ENCODE peak calls at places on chromosomes 11 and 22, in four cellular contexts. U, V, C and R are unnamed samples.

GRCh38 chr11:119641991-119642745 is 86.8 kb downstream of the NECTIN1 start:
- DNase-seq in C (peak; percentile 55), V (peak; percentile 8), U (no peak), R (peak; percentile 16)

GRCh38 chr22:33787645-33788456 is 132.4 kb downstream of the LARGE1 start:
- DNase-seq in V (no peak), U (no peak), C (no peak), R (no peak)

GRCh38 chr11:13896990-13897353 is 65.6 kb upstream of the SPON1 start:
- DNase-seq in U (no peak), C (no peak), V (no peak), R (no peak)

GRCh38 chr22:36659762-36660509 is 43.6 kb downstream of the CACNG2 start:
- DNase-seq in C (peak; percentile 48), U (peak; percentile 77), V (peak; percentile 99), R (peak; percentile 78)

GRCh38 chr11:112279901-112280267 is 19.2 kb upstream of the PLET1 start:
- DNase-seq in C (peak; percentile 72), V (peak; percentile 56), U (peak; percentile 79), R (no peak)

GRCh38 chr11:34274712-34275398 is 83.0 kb downstream of the ABTB2 start:
- DNase-seq in V (peak; percentile 99), C (peak; percentile 56), U (peak; percentile 91), R (peak; percentile 96)

GRCh38 chr11:9014826-9015225 is 11.0 kb upstream of the NRIP3 start:
- DNase-seq in C (no peak), V (no peak), U (no peak), R (no peak)

GRCh38 chr22:20937031-20937793 is 20.0 kb downstream of the CRKL start:
- DNase-seq in V (no peak), C (no peak), U (peak; percentile 57), R (no peak)

GRCh38 chr11:100769617-100770016 is 82.5 kb downstream of the ARHGAP42 start:
- DNase-seq in V (no peak), U (no peak), C (peak; percentile 56), R (no peak)

GRCh38 chr22:45645526-45646414 is 25.9 kb upstream of the ATXN10 start:
- DNase-seq in C (peak; percentile 72), U (peak; percentile 86), V (peak; percentile 85), R (no peak)

GRCh38 chr11:123460006-123460700 is 30.1 kb downstream of the GRAMD1B start:
- DNase-seq in V (no peak), U (no peak), C (no peak), R (no peak)

GRCh38 chr11:69859275-69859934 is 40.2 kb upstream of the FGF3 start:
- DNase-seq in V (no peak), C (peak; percentile 50), U (no peak), R (no peak)

GRCh38 chr11:79520086-79520485 is 79.3 kb upstream of the TENM4 start:
- DNase-seq in V (no peak), U (no peak), C (no peak), R (no peak)

GRCh38 chr11:103673773-103674172 is 362.7 kb upstream of the DDI1 start:
- DNase-seq in U (no peak), V (no peak), C (no peak), R (no peak)

GRCh38 chr22:36430863-36431262 is 43.1 kb upstream of the MYH9 start:
- DNase-seq in C (no peak), V (no peak), U (no peak), R (no peak)

GRCh38 chr22:49957826-49958461 is 2.6 kb upstream of the PIM3 start:
- DNase-seq in U (no peak), C (no peak), V (no peak), R (no peak)

GRCh38 chr22:26714971-26715370 is 57.6 kb downstream of the MIAT start:
- DNase-seq in U (no peak), C (no peak), V (no peak), R (no peak)

GRCh38 chr11:15873501-15873900 is 482.8 kb downstream of the SOX6 start:
- DNase-seq in C (no peak), U (no peak), V (no peak), R (no peak)

GRCh38 chr11:27207025-27207650 is 155.9 kb downstream of the CCDC34 start:
- DNase-seq in C (no peak), V (no peak), U (no peak), R (no peak)

GRCh38 chr11:45930031-45930794 is 7.8 kb downstream of the LARGE2 start:
- DNase-seq in U (peak; percentile 13), C (no peak), V (peak; percentile 40), R (peak; percentile 62)

GRCh38 chr11:131595812-131596211 is 225.4 kb downstream of the NTM start:
- DNase-seq in U (no peak), C (no peak), V (no peak), R (no peak)

GRCh38 chr11:45655347-45655756 is 10.1 kb downstream of the CHST1 start:
- DNase-seq in U (peak; percentile 89), V (peak; percentile 64), C (peak; percentile 93), R (peak; percentile 35)

GRCh38 chr11:16356057-16356750 is at the start of gene SOX6:
- DNase-seq in V (no peak), C (peak; percentile 26), U (peak; percentile 52), R (no peak)

GRCh38 chr11:78957481-78958245 is 383.0 kb upstream of the NARS2 start:
- DNase-seq in V (no peak), C (no peak), U (no peak), R (no peak)

GRCh38 chr11:110679323-110679980 is 32.8 kb downstream of the ARHGAP20 start:
- DNase-seq in C (no peak), U (no peak), V (no peak), R (peak; percentile 25)

GRCh38 chr22:23179381-23180294 is 671 bp upstream of the BCR start:
- DNase-seq in V (no peak), U (peak; percentile 63), C (peak; percentile 26), R (no peak)

GRCh38 chr22:27380826-27381225 is 420.7 kb downstream of the MN1 start:
- DNase-seq in C (no peak), U (no peak), V (no peak), R (no peak)

GRCh38 chr22:44381761-44382454 is 69.2 kb upstream of the SHISAL1 start:
- DNase-seq in C (no peak), V (no peak), U (no peak), R (no peak)

GRCh38 chr11:7512525-7513209 is 1.1 kb upstream of the PPFIBP2 start:
- DNase-seq in U (peak; percentile 41), V (no peak), C (no peak), R (no peak)

GRCh38 chr22:30368420-30368819 is 11.6 kb downstream of the CCDC157 start:
- DNase-seq in C (no peak), V (no peak), U (no peak), R (no peak)

GRCh38 chr11:117075186-117075585 is 23.0 kb downstream of the SIK3 start:
- DNase-seq in V (no peak), C (no peak), U (no peak), R (peak; percentile 62)

GRCh38 chr22:20466659-20467379 is 28.8 kb downstream of the KLHL22 start:
- DNase-seq in V (no peak), C (no peak), U (no peak), R (no peak)

GRCh38 chr22:44632823-44633478 is 69.1 kb upstream of the PRR5 start:
- DNase-seq in C (no peak), U (no peak), V (no peak), R (no peak)

GRCh38 chr11:77095551-77096490 is 6.8 kb upstream of the OMP start:
- DNase-seq in V (no peak), C (no peak), U (peak; percentile 57), R (no peak)

GRCh38 chr22:43098356-43098755 is 9.2 kb upstream of the TTLL1 start:
- DNase-seq in U (no peak), C (no peak), V (no peak), R (no peak)
- H3K27ac ChIP-seq in U (no peak overlapping the region), C (no peak overlapping the region), V (no peak overlapping the region), R (no peak overlapping the region)

GRCh38 chr22:38750104-38750503 is 5.7 kb downstream of the SUN2 start:
- DNase-seq in U (no peak), C (no peak), V (no peak), R (no peak)
- H3K4me1 ChIP-seq in U (peaks cover 14% of the 10 kb centered on the region), C (peaks cover 3% of the 10 kb centered on the region), V (peaks cover 29% of the 10 kb centered on the region), R (peaks cover 22% of the 10 kb centered on the region)

GRCh38 chr11:76069061-76069460 is 137.2 kb downstream of the WNT11 start:
- DNase-seq in V (no peak), U (no peak), C (no peak), R (no peak)
- H3K27ac ChIP-seq in V (no peak overlapping the region), U (no peak overlapping the region), C (no peak overlapping the region), R (no peak overlapping the region)

GRCh38 chr11:67282876-67283371 is 6.2 kb upstream of the ANKRD13D start:
- DNase-seq in C (no peak), U (no peak), V (no peak), R (no peak)
- H3K4me1 ChIP-seq in C (peaks cover 2% of the 10 kb centered on the region), U (peaks cover 11% of the 10 kb centered on the region), V (peaks cover 11% of the 10 kb centered on the region), R (no peaks in the 10 kb centered on the region)

GRCh38 chr11:12415567-12415966 is 38.2 kb downstream of the PARVA start:
- DNase-seq in C (no peak), U (no peak), V (no peak), R (no peak)

GRCh38 chr11:12420706-12421105 is 43.3 kb downstream of the PARVA start:
- DNase-seq in V (no peak), C (no peak), U (no peak), R (no peak)

GRCh38 chr11:12421386-12421785 is 44.0 kb downstream of the PARVA start:
- DNase-seq in U (no peak), V (no peak), C (no peak), R (no peak)

GRCh38 chr11:12416552-12416951 is 39.2 kb downstream of the PARVA start:
- DNase-seq in U (no peak), C (no peak), V (no peak), R (no peak)

GRCh38 chr11:12418019-12418611 is 40.7 kb downstream of the PARVA start:
- DNase-seq in C (peak; percentile 99), U (no peak), V (peak; percentile 29), R (no peak)
- H3K27ac ChIP-seq in C (peak overlapping the region; percentile 91), U (peak overlapping the region; percentile 15), V (no peak overlapping the region), R (no peak overlapping the region)

GRCh38 chr22:41844036-41844435 is 11.1 kb downstream of the SREBF2 start:
- DNase-seq in C (no peak), V (no peak), U (no peak), R (no peak)
- H3K4me1 ChIP-seq in C (peaks cover 26% of the 10 kb centered on the region), V (peaks cover 99% of the 10 kb centered on the region), U (peaks cover 88% of the 10 kb centered on the region), R (peaks cover 41% of the 10 kb centered on the region)

GRCh38 chr11:122367809-122368231 is 251.8 kb upstream of the BLID start:
- DNase-seq in V (no peak), U (peak; percentile 83), C (no peak), R (peak; percentile 79)
- H3K27ac ChIP-seq in V (no peak overlapping the region), U (peak overlapping the region; percentile 78), C (no peak overlapping the region), R (no peak overlapping the region)

DNA sequence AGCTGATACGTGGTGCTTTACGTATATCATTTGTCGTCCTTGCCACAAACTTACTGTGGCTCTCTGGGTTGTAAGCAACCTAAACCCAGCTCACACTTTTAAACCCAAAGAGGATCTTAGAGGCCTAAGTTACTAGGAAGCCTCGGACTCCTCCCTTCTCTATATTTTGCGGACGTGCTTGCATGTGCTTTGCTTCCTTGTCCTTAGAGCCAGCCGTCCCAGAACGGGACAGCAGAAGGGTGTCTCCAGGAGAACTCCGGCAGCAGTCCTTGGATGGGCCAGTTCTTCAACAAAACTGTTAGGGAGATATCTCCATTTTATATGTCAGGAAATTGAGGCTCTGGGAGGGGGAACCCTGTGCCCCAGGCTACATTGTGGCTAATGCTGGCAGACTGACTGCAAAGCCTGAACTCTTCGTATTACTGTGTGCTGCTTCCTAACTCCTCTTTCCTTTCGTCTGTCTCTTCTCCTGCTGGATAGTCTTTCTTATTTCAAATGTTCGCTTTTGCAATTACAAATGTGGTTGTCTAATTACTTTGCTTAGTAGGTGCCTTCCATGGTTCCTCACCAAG is 33.8 kb downstream of the TNRC6B start:
- DNase-seq in V (no peak), C (no peak), U (no peak), R (no peak)
- H3K4me1 ChIP-seq in V (no peaks in the 10 kb centered on the region), C (peaks cover 11% of the 10 kb centered on the region), U (peaks cover 11% of the 10 kb centered on the region), R (no peaks in the 10 kb centered on the region)